ENCODE peak calls at places on chromosomes 2 and 18, in ten cellular contexts. One of them, this sample, is unnamed.

GRCh38 chr2:85777441-85777861 is 23.7 kb downstream of the ATOH8 start:
- DNase-seq in neural progenitor cell: no peak
- DNase-seq in SK-N-SH: no peak
- DNase-seq in stomach: no peak
- DNase-seq in hepatocyte: no peak
- DNase-seq in Peyer's patch: no peak
- DNase-seq in AG10803: peak
- DNase-seq in transverse colon: no peak
- DNase-seq in CD8-positive, alpha-beta T cell: no peak
- DNase-seq in fibroblast of the aortic adventitia: peak
- DNase-seq in this sample: no peak

GRCh38 chr2:235302263-235302662 is 191.6 kb upstream of the AGAP1 start:
- DNase-seq in Peyer's patch: no peak
- DNase-seq in stomach: no peak
- DNase-seq in CD8-positive, alpha-beta T cell: no peak
- DNase-seq in neural progenitor cell: no peak
- DNase-seq in hepatocyte: no peak
- DNase-seq in SK-N-SH: no peak
- DNase-seq in transverse colon: no peak
- DNase-seq in AG10803: no peak
- DNase-seq in fibroblast of the aortic adventitia: no peak
- DNase-seq in this sample: no peak

GRCh38 chr2:168323456-168324058 is 76.2 kb upstream of the STK39 start:
- DNase-seq in SK-N-SH: no peak
- DNase-seq in Peyer's patch: no peak
- DNase-seq in AG10803: no peak
- DNase-seq in hepatocyte: no peak
- DNase-seq in fibroblast of the aortic adventitia: no peak
- DNase-seq in neural progenitor cell: no peak
- DNase-seq in transverse colon: no peak
- DNase-seq in CD8-positive, alpha-beta T cell: no peak
- DNase-seq in stomach: no peak
- DNase-seq in this sample: no peak

GRCh38 chr2:12271589-12271984 is 445.1 kb upstream of the TRIB2 start:
- DNase-seq in fibroblast of the aortic adventitia: no peak
- DNase-seq in neural progenitor cell: no peak
- DNase-seq in transverse colon: no peak
- DNase-seq in hepatocyte: no peak
- DNase-seq in SK-N-SH: no peak
- DNase-seq in CD8-positive, alpha-beta T cell: no peak
- DNase-seq in Peyer's patch: no peak
- DNase-seq in AG10803: no peak
- DNase-seq in stomach: no peak
- DNase-seq in this sample: no peak

GRCh38 chr18:35526476-35527120 is 28.8 kb upstream of the INO80C start:
- DNase-seq in neural progenitor cell: no peak
- DNase-seq in fibroblast of the aortic adventitia: peak
- DNase-seq in transverse colon: peak
- DNase-seq in Peyer's patch: no peak
- DNase-seq in SK-N-SH: no peak
- DNase-seq in CD8-positive, alpha-beta T cell: no peak
- DNase-seq in hepatocyte: no peak
- DNase-seq in stomach: no peak
- DNase-seq in AG10803: no peak
- DNase-seq in this sample: peak

GRCh38 chr2:32715391-32715841 is 87.6 kb downstream of the TTC27 start:
- DNase-seq in CD8-positive, alpha-beta T cell: no peak
- DNase-seq in AG10803: peak
- DNase-seq in stomach: no peak
- DNase-seq in Peyer's patch: no peak
- DNase-seq in neural progenitor cell: no peak
- DNase-seq in hepatocyte: no peak
- DNase-seq in fibroblast of the aortic adventitia: no peak
- DNase-seq in transverse colon: no peak
- DNase-seq in SK-N-SH: no peak
- DNase-seq in this sample: peak

GRCh38 chr2:3662239-3662638 is 4.2 kb downstream of the ALLC start:
- DNase-seq in CD8-positive, alpha-beta T cell: no peak
- DNase-seq in neural progenitor cell: no peak
- DNase-seq in transverse colon: no peak
- DNase-seq in stomach: no peak
- DNase-seq in Peyer's patch: peak
- DNase-seq in SK-N-SH: no peak
- DNase-seq in AG10803: no peak
- DNase-seq in hepatocyte: no peak
- DNase-seq in fibroblast of the aortic adventitia: no peak
- DNase-seq in this sample: no peak

GRCh38 chr2:201909961-201910361 is 103.6 kb downstream of the CDK15 start:
- DNase-seq in stomach: no peak
- DNase-seq in fibroblast of the aortic adventitia: peak
- DNase-seq in Peyer's patch: no peak
- DNase-seq in SK-N-SH: no peak
- DNase-seq in transverse colon: peak
- DNase-seq in AG10803: peak
- DNase-seq in neural progenitor cell: no peak
- DNase-seq in CD8-positive, alpha-beta T cell: no peak
- DNase-seq in hepatocyte: peak
- DNase-seq in this sample: peak

GRCh38 chr2:113981404-113982134 is 91.7 kb downstream of the ACTR3 start:
- DNase-seq in Peyer's patch: no peak
- DNase-seq in fibroblast of the aortic adventitia: peak
- DNase-seq in stomach: no peak
- DNase-seq in AG10803: peak
- DNase-seq in neural progenitor cell: no peak
- DNase-seq in CD8-positive, alpha-beta T cell: no peak
- DNase-seq in transverse colon: no peak
- DNase-seq in SK-N-SH: no peak
- DNase-seq in hepatocyte: no peak
- DNase-seq in this sample: peak

GRCh38 chr2:114442545-114442944 is at the start of gene DPP10:
- DNase-seq in neural progenitor cell: peak
- DNase-seq in fibroblast of the aortic adventitia: no peak
- DNase-seq in CD8-positive, alpha-beta T cell: no peak
- DNase-seq in Peyer's patch: peak
- DNase-seq in SK-N-SH: no peak
- DNase-seq in stomach: no peak
- DNase-seq in AG10803: no peak
- DNase-seq in transverse colon: peak
- DNase-seq in hepatocyte: peak
- DNase-seq in this sample: peak

GRCh38 chr18:25284861-25285574 is 66.9 kb downstream of the ZNF521 start:
- DNase-seq in transverse colon: no peak
- DNase-seq in fibroblast of the aortic adventitia: peak
- DNase-seq in CD8-positive, alpha-beta T cell: no peak
- DNase-seq in stomach: no peak
- DNase-seq in Peyer's patch: no peak
- DNase-seq in SK-N-SH: no peak
- DNase-seq in AG10803: peak
- DNase-seq in neural progenitor cell: peak
- DNase-seq in hepatocyte: no peak
- DNase-seq in this sample: peak

GRCh38 chr18:62183578-62184195 is 3.2 kb downstream of the PIGN start:
- DNase-seq in neural progenitor cell: peak
- DNase-seq in AG10803: peak
- DNase-seq in SK-N-SH: peak
- DNase-seq in Peyer's patch: no peak
- DNase-seq in CD8-positive, alpha-beta T cell: no peak
- DNase-seq in transverse colon: no peak
- DNase-seq in stomach: no peak
- DNase-seq in hepatocyte: peak
- DNase-seq in fibroblast of the aortic adventitia: peak
- DNase-seq in this sample: peak

GRCh38 chr2:65576861-65577601 is 144.6 kb upstream of the SPRED2 start:
- DNase-seq in hepatocyte: peak
- DNase-seq in neural progenitor cell: no peak
- DNase-seq in Peyer's patch: no peak
- DNase-seq in AG10803: peak
- DNase-seq in CD8-positive, alpha-beta T cell: no peak
- DNase-seq in transverse colon: no peak
- DNase-seq in SK-N-SH: no peak
- DNase-seq in fibroblast of the aortic adventitia: peak
- DNase-seq in stomach: no peak
- DNase-seq in this sample: peak

GRCh38 chr18:59874166-59874565 is 25.6 kb upstream of the PMAIP1 start:
- DNase-seq in stomach: no peak
- DNase-seq in AG10803: peak
- DNase-seq in CD8-positive, alpha-beta T cell: no peak
- DNase-seq in SK-N-SH: no peak
- DNase-seq in hepatocyte: peak
- DNase-seq in fibroblast of the aortic adventitia: peak
- DNase-seq in Peyer's patch: no peak
- DNase-seq in transverse colon: no peak
- DNase-seq in neural progenitor cell: no peak
- DNase-seq in this sample: peak

GRCh38 chr2:207337234-207338219 is 171.8 kb upstream of the KLF7 start:
- DNase-seq in SK-N-SH: no peak
- DNase-seq in fibroblast of the aortic adventitia: peak
- DNase-seq in hepatocyte: peak
- DNase-seq in stomach: no peak
- DNase-seq in transverse colon: no peak
- DNase-seq in neural progenitor cell: no peak
- DNase-seq in Peyer's patch: no peak
- DNase-seq in AG10803: no peak
- DNase-seq in CD8-positive, alpha-beta T cell: no peak
- DNase-seq in this sample: peak

GRCh38 chr18:23688528-23688927 is 725 bp upstream of the LAMA3 start:
- DNase-seq in CD8-positive, alpha-beta T cell: no peak
- DNase-seq in Peyer's patch: no peak
- DNase-seq in AG10803: no peak
- DNase-seq in SK-N-SH: no peak
- DNase-seq in transverse colon: no peak
- DNase-seq in neural progenitor cell: no peak
- DNase-seq in stomach: no peak
- DNase-seq in hepatocyte: no peak
- DNase-seq in fibroblast of the aortic adventitia: no peak
- DNase-seq in this sample: no peak
- H3K4me3 ChIP-seq in CD8-positive, alpha-beta T cell: no peak
- H3K4me3 ChIP-seq in Peyer's patch: peak
- H3K4me3 ChIP-seq in AG10803: no peak
- H3K4me3 ChIP-seq in SK-N-SH: no peak
- H3K4me3 ChIP-seq in transverse colon: peak
- H3K4me3 ChIP-seq in neural progenitor cell: peak
- H3K4me3 ChIP-seq in stomach: peak
- H3K4me3 ChIP-seq in hepatocyte: peak
- H3K4me3 ChIP-seq in fibroblast of the aortic adventitia: no peak
- H3K4me3 ChIP-seq in this sample: no peak

GRCh38 chr2:233017947-233018346 is 4.9 kb upstream of the NGEF start:
- DNase-seq in neural progenitor cell: no peak
- DNase-seq in fibroblast of the aortic adventitia: no peak
- DNase-seq in hepatocyte: no peak
- DNase-seq in CD8-positive, alpha-beta T cell: no peak
- DNase-seq in SK-N-SH: no peak
- DNase-seq in stomach: no peak
- DNase-seq in AG10803: no peak
- DNase-seq in transverse colon: no peak
- DNase-seq in Peyer's patch: no peak
- DNase-seq in this sample: no peak
- TF ChIP-seq CTCF in neural progenitor cell: no peak
- TF ChIP-seq CTCF in fibroblast of the aortic adventitia: no peak
- TF ChIP-seq CTCF in hepatocyte: no peak
- TF ChIP-seq CTCF in CD8-positive, alpha-beta T cell: no peak
- TF ChIP-seq CTCF in SK-N-SH: no peak
- TF ChIP-seq CTCF in stomach: no peak
- TF ChIP-seq CTCF in AG10803: no peak
- TF ChIP-seq CTCF in transverse colon: no peak
- TF ChIP-seq CTCF in Peyer's patch: no peak
- TF ChIP-seq CTCF in this sample: no peak

DNA sequence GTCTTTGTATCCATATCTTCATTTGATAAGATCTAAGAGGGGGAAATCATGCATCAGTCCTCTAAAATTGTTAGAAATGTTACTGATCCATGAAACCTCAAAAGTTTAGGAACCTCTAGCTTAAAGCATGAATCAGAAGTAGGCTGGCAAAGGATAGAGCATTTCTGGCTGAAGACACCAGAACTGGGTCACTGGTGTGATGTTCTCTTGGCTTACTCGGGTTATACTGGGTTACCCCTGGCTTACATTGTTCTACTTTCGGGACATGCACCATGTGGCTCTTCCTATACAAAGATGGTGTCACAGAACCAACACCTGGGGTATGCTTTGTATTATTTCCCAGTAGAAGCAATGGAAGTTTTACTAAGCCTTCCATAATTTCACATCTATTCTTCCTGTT is 83.2 kb upstream of the TNP1 start:
- DNase-seq in CD8-positive, alpha-beta T cell: no peak
- DNase-seq in transverse colon: no peak
- DNase-seq in fibroblast of the aortic adventitia: no peak
- DNase-seq in hepatocyte: no peak
- DNase-seq in SK-N-SH: no peak
- DNase-seq in Peyer's patch: no peak
- DNase-seq in stomach: no peak
- DNase-seq in neural progenitor cell: no peak
- DNase-seq in AG10803: no peak
- DNase-seq in this sample: no peak
- H3K4me3 ChIP-seq in CD8-positive, alpha-beta T cell: no peak
- H3K4me3 ChIP-seq in transverse colon: no peak
- H3K4me3 ChIP-seq in fibroblast of the aortic adventitia: no peak
- H3K4me3 ChIP-seq in hepatocyte: no peak
- H3K4me3 ChIP-seq in SK-N-SH: no peak
- H3K4me3 ChIP-seq in Peyer's patch: no peak
- H3K4me3 ChIP-seq in stomach: no peak
- H3K4me3 ChIP-seq in neural progenitor cell: no peak
- H3K4me3 ChIP-seq in AG10803: no peak
- H3K4me3 ChIP-seq in this sample: no peak

GRCh38 chr2:217652761-217653160 is 350.0 kb downstream of the TNS1 start:
- DNase-seq in stomach: no peak
- DNase-seq in CD8-positive, alpha-beta T cell: no peak
- DNase-seq in hepatocyte: no peak
- DNase-seq in transverse colon: no peak
- DNase-seq in Peyer's patch: no peak
- DNase-seq in neural progenitor cell: no peak
- DNase-seq in SK-N-SH: no peak
- DNase-seq in fibroblast of the aortic adventitia: no peak
- DNase-seq in AG10803: peak
- DNase-seq in this sample: no peak

GRCh38 chr2:217650716-217651360 is 352.0 kb downstream of the TNS1 start:
- DNase-seq in SK-N-SH: peak
- DNase-seq in fibroblast of the aortic adventitia: peak
- DNase-seq in transverse colon: no peak
- DNase-seq in Peyer's patch: no peak
- DNase-seq in AG10803: peak
- DNase-seq in stomach: no peak
- DNase-seq in neural progenitor cell: peak
- DNase-seq in hepatocyte: peak
- DNase-seq in CD8-positive, alpha-beta T cell: no peak
- DNase-seq in this sample: peak

GRCh38 chr2:217654173-217654572 is 348.6 kb downstream of the TNS1 start:
- DNase-seq in neural progenitor cell: no peak
- DNase-seq in SK-N-SH: no peak
- DNase-seq in AG10803: no peak
- DNase-seq in Peyer's patch: no peak
- DNase-seq in hepatocyte: no peak
- DNase-seq in transverse colon: no peak
- DNase-seq in fibroblast of the aortic adventitia: no peak
- DNase-seq in CD8-positive, alpha-beta T cell: no peak
- DNase-seq in stomach: no peak
- DNase-seq in this sample: no peak

GRCh38 chr2:217655656-217656055 is 347.1 kb downstream of the TNS1 start:
- DNase-seq in stomach: no peak
- DNase-seq in SK-N-SH: no peak
- DNase-seq in CD8-positive, alpha-beta T cell: no peak
- DNase-seq in neural progenitor cell: no peak
- DNase-seq in fibroblast of the aortic adventitia: no peak
- DNase-seq in hepatocyte: no peak
- DNase-seq in Peyer's patch: no peak
- DNase-seq in AG10803: no peak
- DNase-seq in transverse colon: no peak
- DNase-seq in this sample: no peak

GRCh38 chr2:217653240-217653639 is 349.6 kb downstream of the TNS1 start:
- DNase-seq in hepatocyte: peak
- DNase-seq in Peyer's patch: peak
- DNase-seq in SK-N-SH: no peak
- DNase-seq in stomach: no peak
- DNase-seq in transverse colon: peak
- DNase-seq in AG10803: peak
- DNase-seq in CD8-positive, alpha-beta T cell: no peak
- DNase-seq in fibroblast of the aortic adventitia: peak
- DNase-seq in neural progenitor cell: no peak
- DNase-seq in this sample: peak
- TF ChIP-seq CTCF in hepatocyte: peak
- TF ChIP-seq CTCF in Peyer's patch: no peak
- TF ChIP-seq CTCF in SK-N-SH: peak
- TF ChIP-seq CTCF in stomach: no peak
- TF ChIP-seq CTCF in transverse colon: no peak
- TF ChIP-seq CTCF in AG10803: peak
- TF ChIP-seq CTCF in CD8-positive, alpha-beta T cell: no peak
- TF ChIP-seq CTCF in fibroblast of the aortic adventitia: peak
- TF ChIP-seq CTCF in neural progenitor cell: no peak
- TF ChIP-seq CTCF in this sample: peak

This sample was measured in choroid plexus epithelial cell.